ENCODE peak calls at places on chromosomes 7 and 10, in five cellular contexts. B is neural progenitor cell, C is cardiac muscle cell, Z is brain microvascular endothelial cell, J is IMR-90. K is an unnamed sample.

GRCh38 chr7:142815099-142815498 is 39.8 kb upstream of the EPHB6 start:
- DNase-seq in B (no peak), C (no peak), Z (no peak), J (no peak), K (peak; percentile 85)

GRCh38 chr10:100370561-100370975 is 23.5 kb downstream of the SCD start:
- DNase-seq in B (no peak), C (no peak), Z (no peak), J (peak; percentile 27), K (no peak)

GRCh38 chr7:2399848-2400587 is 3.4 kb upstream of the CHST12 start:
- DNase-seq in B (no peak), C (peak; percentile 98), Z (peak; percentile 96), J (peak; percentile 95), K (no peak)

GRCh38 chr10:2948127-2948854 is 119.1 kb upstream of the PFKP start:
- DNase-seq in B (no peak), C (no peak), Z (no peak), J (no peak), K (no peak)

GRCh38 chr10:93598157-93598556 is 2.9 kb downstream of the RBP4 start:
- DNase-seq in B (no peak), C (peak; percentile 7), Z (no peak), J (no peak), K (no peak)

GRCh38 chr7:150728011-150728410 is 9.2 kb upstream of the GIMAP5 start:
- DNase-seq in B (no peak), C (no peak), Z (no peak), J (no peak), K (no peak)

GRCh38 chr7:48280100-48280499 is 108.8 kb downstream of the ABCA13 start:
- DNase-seq in B (no peak), C (peak; percentile 66), Z (peak; percentile 88), J (peak; percentile 96), K (no peak)

GRCh38 chr10:72097448-72098300 is 9.3 kb upstream of the SPOCK2 start:
- DNase-seq in B (no peak), C (peak; percentile 97), Z (peak; percentile 99), J (peak; percentile 99), K (no peak)

GRCh38 chr10:110340821-110341220 is 36.1 kb upstream of the SMNDC1 start:
- DNase-seq in B (no peak), C (no peak), Z (no peak), J (peak; percentile 59), K (no peak)

GRCh38 chr10:126508535-126509040 is 120.3 kb upstream of the ADAM12 start:
- DNase-seq in B (peak; percentile 36), C (no peak), Z (no peak), J (no peak), K (no peak)

GRCh38 chr7:46129831-46130230 is 208.8 kb upstream of the IGFBP3 start:
- DNase-seq in B (no peak), C (no peak), Z (no peak), J (no peak), K (no peak)
- TF ChIP-seq CTCF in B (no peak), C (no peak), Z (no peak), J (no peak), K (peak; percentile 63)

DNA sequence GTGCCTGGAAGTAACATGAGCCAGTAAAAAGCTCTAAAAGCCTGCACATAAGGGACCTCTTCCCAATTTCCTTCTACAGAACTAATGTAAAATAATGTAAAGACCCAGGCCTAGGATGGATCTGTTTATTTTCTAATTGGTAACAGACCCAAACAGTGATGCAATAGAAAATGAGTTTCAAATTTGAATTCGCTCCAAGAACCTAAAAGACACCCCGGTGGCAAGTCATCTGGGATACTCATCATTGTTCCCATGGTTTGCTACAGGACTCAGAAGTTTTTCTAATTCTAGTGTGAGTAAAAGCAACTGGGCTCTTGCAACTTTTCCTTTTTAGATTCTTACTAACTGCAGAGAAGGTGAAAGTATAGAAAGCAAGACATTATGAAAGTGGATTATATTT is 271.3 kb upstream of the CACNA2D1 start:
- DNase-seq in B (no peak), C (no peak), Z (no peak), J (peak; percentile 46), K (no peak)
- H3K27ac ChIP-seq in B (no peak overlapping the region), C (no peak overlapping the region), Z (no peak overlapping the region), J (no peak overlapping the region), K (no peak overlapping the region)

GRCh38 chr7:23136216-23136615 is 30.6 kb downstream of the KLHL7 start:
- DNase-seq in B (no peak), C (no peak), Z (no peak), J (peak; percentile 72), K (no peak)
- TF ChIP-seq CTCF in B (no peak), C (no peak), Z (no peak), J (no peak), K (no peak)

GRCh38 chr7:918441-919113 is 35.9 kb downstream of the ADAP1 start:
- DNase-seq in B (no peak), C (no peak), Z (no peak), J (no peak), K (no peak)
- H3K27ac ChIP-seq in B (no peak overlapping the region), C (no peak overlapping the region), Z (no peak overlapping the region), J (no peak overlapping the region), K (no peak overlapping the region)

DNA sequence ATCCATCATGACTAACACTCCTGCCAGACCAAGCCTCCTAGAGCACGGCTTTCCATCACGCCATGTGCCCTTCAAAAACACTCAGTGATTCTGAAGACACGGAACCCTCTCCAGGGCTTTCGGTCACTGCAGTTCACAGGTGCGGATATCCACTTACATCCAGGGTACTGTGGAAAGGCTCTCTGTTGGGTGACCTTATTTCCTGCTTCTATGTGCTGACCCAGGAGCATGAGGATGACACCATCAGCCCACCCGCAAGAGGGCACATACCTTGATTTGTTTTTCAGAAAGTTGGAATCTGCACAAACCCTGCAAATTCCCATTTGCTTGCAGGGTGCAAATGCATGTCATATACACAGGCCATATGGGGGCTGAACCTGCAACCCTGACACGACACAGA is 64.2 kb downstream of the FAM171A1 start:
- DNase-seq in B (no peak), C (no peak), Z (no peak), J (no peak), K (no peak)
- TF ChIP-seq CTCF in B (no peak), C (no peak), Z (no peak), J (no peak), K (no peak)

DNA sequence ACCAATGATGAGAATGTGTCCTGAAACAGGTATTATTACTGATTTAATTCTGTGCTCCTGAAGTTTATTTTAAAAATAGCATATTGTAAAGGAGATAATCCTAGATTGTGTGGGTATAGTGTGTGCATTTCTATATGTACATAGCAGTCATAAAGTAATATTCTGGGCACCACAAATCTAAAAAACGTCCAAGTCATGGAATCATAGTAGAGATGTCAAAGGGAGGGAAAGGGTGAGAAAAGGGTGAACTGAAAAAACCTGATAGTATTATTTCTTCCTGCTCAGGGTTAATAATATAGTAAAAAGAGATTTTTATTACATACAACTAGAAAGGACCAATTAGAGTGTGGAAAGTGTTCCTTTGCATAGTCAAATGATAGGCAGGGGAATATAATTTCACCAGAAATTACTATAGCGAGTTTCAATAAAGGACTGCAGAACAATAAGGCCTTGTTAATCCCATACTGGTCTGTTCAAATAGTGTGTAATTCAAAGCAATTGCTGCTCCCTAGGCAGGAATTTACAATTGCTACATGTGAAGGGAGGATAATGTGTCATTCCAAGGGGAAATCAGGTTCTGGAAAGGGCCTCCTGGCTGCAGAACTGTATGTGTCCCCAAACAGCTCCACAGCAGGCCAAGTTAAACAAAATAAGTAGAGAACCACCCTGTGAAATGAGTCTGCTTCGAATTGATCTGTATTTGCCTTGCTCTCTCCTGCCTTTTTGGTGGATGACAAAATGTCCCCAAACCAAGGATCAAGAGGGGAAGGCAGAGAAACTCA is 42.5 kb upstream of the KMT2E start:
- DNase-seq in B (no peak), C (peak; percentile 59), Z (no peak), J (peak; percentile 60), K (no peak)
- H3K27ac ChIP-seq in B (peak overlapping the region; percentile 37), C (no peak overlapping the region), Z (peak overlapping the region; percentile 77), J (peak overlapping the region; percentile 83), K (no peak overlapping the region)

DNA sequence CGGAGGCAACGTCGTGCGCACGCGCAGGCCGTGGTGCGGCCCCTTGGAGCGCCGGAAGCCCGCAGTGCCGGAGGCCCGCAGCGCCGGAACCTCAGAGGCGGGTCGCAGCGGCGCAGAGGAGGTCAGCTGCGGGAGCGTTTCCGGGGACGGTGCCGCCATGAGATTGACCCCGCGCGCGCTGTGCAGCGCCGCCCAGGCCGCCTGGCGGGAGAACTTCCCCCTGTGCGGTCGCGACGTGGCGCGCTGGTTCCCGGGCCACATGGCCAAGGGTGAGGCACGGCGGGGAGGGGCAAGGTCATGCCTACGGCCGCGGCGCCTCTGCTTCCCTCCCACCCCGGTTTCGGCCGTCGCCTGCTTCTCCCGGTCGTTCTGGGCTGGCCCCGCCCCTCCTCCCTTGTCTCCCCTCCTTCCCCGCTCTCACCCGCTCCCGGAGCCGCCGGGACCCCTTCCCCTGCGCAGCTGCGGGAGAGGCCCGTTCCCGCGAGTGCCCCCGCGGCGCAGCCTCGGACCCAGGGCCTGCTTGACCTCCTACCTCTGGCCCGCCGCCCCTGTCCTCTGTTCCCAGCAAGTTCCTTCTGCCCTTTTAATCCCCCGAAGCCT is at the start of gene MTG1:
- DNase-seq in B (peak; percentile 99), C (peak; percentile 95), Z (peak; percentile 80), J (peak; percentile 87), K (peak; percentile 95)
- TF ChIP-seq CTCF in B (peak; percentile 24), C (peak; percentile 6), Z (peak; percentile 4), J (peak; percentile 17), K (peak; percentile 15)

GRCh38 chr10:21171936-21172773 is 275.0 kb upstream of the NEBL start:
- DNase-seq in B (peak; percentile 14), C (no peak), Z (no peak), J (no peak), K (no peak)
- H3K27ac ChIP-seq in B (no peak overlapping the region), C (no peak overlapping the region), Z (no peak overlapping the region), J (no peak overlapping the region), K (no peak overlapping the region)

GRCh38 chr10:61943699-61944444 is 42.4 kb downstream of the ARID5B start:
- DNase-seq in B (no peak), C (peak; percentile 87), Z (peak; percentile 37), J (peak; percentile 53), K (no peak)
- TF ChIP-seq CTCF in B (no peak), C (peak; percentile 35), Z (no peak), J (peak; percentile 9), K (no peak)

K was measured in WERI-Rb-1.